ENCODE peak calls at places on chromosomes 12 and 14, in nine cellular contexts. P, A, M, Q, B, Z, I, U and H are unnamed samples.

GRCh38 chr14:73241481-73242165 is 4.3 kb downstream of the PAPLN start:
- DNase-seq in P (no peak), A (no peak), M (no peak), Q (no peak), B (no peak), Z (no peak), I (no peak), U (no peak), H (no peak)

GRCh38 chr12:11771895-11772502 is 122.5 kb downstream of the ETV6 start:
- DNase-seq in P (no peak), A (no peak), M (no peak), Q (no peak), B (peak; percentile 80), Z (peak; percentile 25), I (no peak), U (no peak), H (no peak)

GRCh38 chr14:102911541-102911951 is 10.9 kb upstream of the AMN start:
- DNase-seq in P (no peak), A (no peak), M (no peak), Q (no peak), B (no peak), Z (no peak), I (no peak), U (no peak), H (no peak)

GRCh38 chr14:105155681-105156413 is 12.7 kb downstream of the JAG2 start:
- DNase-seq in P (no peak), A (no peak), M (no peak), Q (peak; percentile 58), B (no peak), Z (no peak), I (peak; percentile 16), U (no peak), H (no peak)

GRCh38 chr12:111182391-111182790 is 186.5 kb downstream of the PHETA1 start:
- DNase-seq in P (no peak), A (no peak), M (no peak), Q (no peak), B (no peak), Z (no peak), I (no peak), U (no peak), H (no peak)

GRCh38 chr12:2589381-2589780 is 205.4 kb upstream of the FKBP4 start:
- DNase-seq in P (no peak), A (no peak), M (no peak), Q (no peak), B (no peak), Z (no peak), I (no peak), U (no peak), H (no peak)

GRCh38 chr12:106195638-106196037 is 52.2 kb downstream of the CKAP4 start:
- DNase-seq in P (peak; percentile 28), A (peak; percentile 89), M (no peak), Q (no peak), B (peak; percentile 69), Z (peak; percentile 82), I (no peak), U (no peak), H (no peak)

GRCh38 chr12:95859344-95859816 is 628 bp downstream of the SNRPF start:
- DNase-seq in P (no peak), A (no peak), M (no peak), Q (no peak), B (peak; percentile 48), Z (peak; percentile 43), I (no peak), U (no peak), H (no peak)

GRCh38 chr12:116161588-116161987 is 115.9 kb downstream of the MED13L start:
- DNase-seq in P (no peak), A (peak; percentile 63), M (no peak), Q (no peak), B (peak; percentile 46), Z (peak; percentile 78), I (no peak), U (no peak), H (no peak)

DNA sequence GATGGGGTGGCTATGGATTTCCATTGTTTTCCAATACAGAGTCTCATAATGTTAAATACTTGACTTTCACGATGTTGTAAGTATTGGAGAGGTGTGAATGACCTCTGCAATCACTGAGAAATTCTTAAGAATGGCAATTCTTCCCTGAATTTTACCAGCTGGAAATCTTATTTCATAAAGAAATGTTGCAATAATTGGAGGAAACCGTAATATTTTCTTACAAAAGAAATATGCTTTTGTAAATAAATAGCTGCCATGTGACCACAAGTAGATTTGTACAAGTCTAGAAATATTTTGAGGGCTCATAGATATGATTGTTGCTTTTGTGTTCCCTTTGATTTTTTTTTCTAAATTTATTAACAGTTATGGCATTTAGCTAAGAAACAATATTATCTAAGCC is 308.7 kb upstream of the ATP2B1 start:
- DNase-seq in P (no peak), A (no peak), M (no peak), Q (no peak), B (no peak), Z (no peak), I (no peak), U (no peak), H (no peak)
- TF ChIP-seq CTCF in P (no peak), A (no peak), M (no peak), Q (no peak), B (no peak), Z (no peak), I (no peak), U (no peak), H (no peak)

DNA sequence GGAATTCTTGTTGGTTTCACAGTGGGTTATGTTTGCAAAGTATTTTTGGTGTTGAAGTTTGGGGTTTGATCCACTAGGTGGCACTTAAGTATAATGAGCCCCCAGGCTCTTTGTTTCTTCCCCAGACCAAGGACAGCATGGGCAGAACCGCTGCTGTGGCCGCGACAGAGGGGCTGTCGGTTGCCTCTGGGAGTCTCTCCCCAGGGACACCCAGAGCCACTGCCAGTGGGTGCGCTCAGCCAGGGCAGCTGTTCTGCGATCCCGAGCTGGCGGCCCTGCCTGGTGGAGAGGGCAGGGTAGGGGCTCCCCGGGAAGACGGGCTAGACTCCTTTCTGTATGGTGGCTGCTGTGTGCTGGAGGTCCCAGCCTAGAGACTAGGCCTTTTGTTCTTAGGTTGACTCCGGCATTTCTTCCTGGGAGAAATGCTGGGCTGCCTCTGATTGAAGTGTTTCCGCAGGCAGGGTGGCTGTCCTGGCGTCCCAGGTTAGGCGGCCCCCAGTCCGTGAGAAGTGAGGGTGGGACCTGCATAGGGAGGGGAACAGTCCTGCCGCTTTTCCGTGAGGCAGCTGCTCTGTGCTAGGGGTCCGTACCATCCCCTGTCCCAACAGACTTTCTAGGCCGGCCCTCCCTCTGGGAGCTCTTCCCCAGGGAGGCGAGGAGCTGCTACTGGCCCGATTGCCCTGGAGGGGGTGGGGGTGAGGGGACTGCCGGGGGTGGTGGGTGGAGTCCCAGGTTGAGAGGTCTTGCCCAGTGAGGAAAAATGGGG is 253.1 kb upstream of the PELI2 start:
- DNase-seq in P (no peak), A (no peak), M (no peak), Q (no peak), B (no peak), Z (no peak), I (no peak), U (no peak), H (peak; percentile 5)
- TF ChIP-seq CTCF in P (no peak), A (no peak), M (no peak), Q (no peak), B (no peak), Z (peak; percentile 26), I (no peak), U (peak; percentile 29), H (peak; percentile 57)

GRCh38 chr12:123268850-123269249 is 2.8 kb downstream of the CDK2AP1 start:
- DNase-seq in P (no peak), A (no peak), M (no peak), Q (no peak), B (no peak), Z (no peak), I (no peak), U (no peak), H (no peak)

GRCh38 chr12:123269980-123270379 is 1.7 kb downstream of the CDK2AP1 start:
- DNase-seq in P (no peak), A (no peak), M (no peak), Q (no peak), B (no peak), Z (peak; percentile 38), I (no peak), U (no peak), H (no peak)

GRCh38 chr12:123270380-123271181 is 1.1 kb downstream of the CDK2AP1 start:
- DNase-seq in P (no peak), A (peak; percentile 27), M (no peak), Q (peak; percentile 72), B (peak; percentile 47), Z (no peak), I (peak; percentile 25), U (no peak), H (peak; percentile 13)

GRCh38 chr12:123267991-123268843 is 3.4 kb downstream of the CDK2AP1 start:
- DNase-seq in P (no peak), A (no peak), M (peak; percentile 79), Q (peak; percentile 74), B (peak; percentile 30), Z (no peak), I (no peak), U (no peak), H (peak; percentile 17)

GRCh38 chr12:123269395-123269892 is 2.2 kb downstream of the CDK2AP1 start:
- DNase-seq in P (no peak), A (peak; percentile 58), M (peak; percentile 90), Q (peak; percentile 82), B (peak; percentile 80), Z (peak; percentile 59), I (peak; percentile 56), U (no peak), H (peak; percentile 80)
- TF ChIP-seq CTCF in P (peak; percentile 21), A (no peak), M (no peak), Q (no peak), B (no peak), Z (no peak), I (no peak), U (no peak), H (no peak)

GRCh38 chr14:68943107-68943506 is 36.0 kb downstream of the ACTN1 start:
- DNase-seq in P (no peak), A (no peak), M (no peak), Q (no peak), B (no peak), Z (no peak), I (no peak), U (no peak), H (no peak)

GRCh38 chr14:68940614-68941185 is 38.4 kb downstream of the ACTN1 start:
- DNase-seq in P (no peak), A (no peak), M (no peak), Q (no peak), B (peak; percentile 65), Z (no peak), I (no peak), U (no peak), H (no peak)

GRCh38 chr14:68942281-68943035 is 36.6 kb downstream of the ACTN1 start:
- DNase-seq in P (no peak), A (no peak), M (no peak), Q (no peak), B (no peak), Z (no peak), I (no peak), U (no peak), H (no peak)

GRCh38 chr14:68939893-68940613 is 39.0 kb downstream of the ACTN1 start:
- DNase-seq in P (peak; percentile 78), A (peak; percentile 91), M (no peak), Q (peak; percentile 82), B (peak; percentile 99), Z (peak; percentile 95), I (no peak), U (peak; percentile 83), H (no peak)

DNA sequence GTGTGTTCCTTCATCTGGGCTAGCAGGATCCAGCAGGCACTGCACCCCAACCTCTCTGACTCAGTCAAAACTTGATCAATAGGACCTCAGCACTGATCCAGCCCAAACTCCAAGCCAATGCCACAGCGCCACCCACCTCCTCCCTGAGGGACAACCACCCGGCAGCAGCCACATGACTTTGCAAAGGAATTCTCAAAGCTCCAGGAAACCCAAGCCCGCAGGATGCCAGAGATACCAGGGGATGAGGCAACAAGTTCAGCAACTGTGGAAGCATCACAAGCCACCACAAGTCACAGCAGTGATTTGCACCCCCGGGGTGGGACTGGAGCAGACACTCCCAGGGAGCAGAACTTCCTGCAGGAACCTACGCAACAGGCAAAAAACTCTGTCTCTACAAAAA is 37.3 kb downstream of the ACTN1 start:
- DNase-seq in P (no peak), A (peak; percentile 56), M (no peak), Q (no peak), B (peak; percentile 97), Z (peak; percentile 73), I (no peak), U (no peak), H (peak; percentile 54)
- TF ChIP-seq CTCF in P (peak; percentile 61), A (peak; percentile 34), M (no peak), Q (no peak), B (peak; percentile 37), Z (peak; percentile 36), I (no peak), U (no peak), H (no peak)